ENCODE peak calls at places on chromosomes 16 and 17, in four cellular contexts. Y, E, T and S are unnamed samples. For H3K9me1, the result is how much of the 10 kb centered on the place peaks cover.

GRCh38 chr17:50076591-50077235 is 18.4 kb upstream of the PDK2 start:
- DNase-seq in Y (peak), E (no peak), T (no peak), S (no peak)

GRCh38 chr16:20383106-20384029 is 21.2 kb downstream of the PDILT start:
- DNase-seq in T (peak), Y (peak), E (peak), S (peak)

GRCh38 chr16:77897038-77897437 is 108.7 kb downstream of the VAT1L start:
- DNase-seq in T (no peak), E (peak), Y (no peak), S (no peak)

GRCh38 chr16:22126037-22126558 is 33.8 kb downstream of the VWA3A start:
- DNase-seq in E (no peak), Y (no peak), T (no peak), S (no peak)

GRCh38 chr17:39717660-39718059 is 12.7 kb downstream of the MIEN1 start:
- DNase-seq in T (no peak), Y (no peak), E (no peak), S (no peak)

GRCh38 chr16:12187939-12188673 is 211.6 kb downstream of the SNX29 start:
- DNase-seq in E (no peak), Y (no peak), T (no peak), S (no peak)

GRCh38 chr16:2333772-2334379 is 6.7 kb downstream of the ABCA3 start:
- DNase-seq in T (peak), E (no peak), Y (peak), S (no peak)

GRCh38 chr17:28033972-28034714 is 8.3 kb upstream of the NLK start:
- DNase-seq in T (peak), E (peak), Y (peak), S (peak)

GRCh38 chr16:1150511-1150982 is 2.4 kb upstream of the CACNA1H start:
- DNase-seq in E (peak), T (no peak), Y (peak), S (no peak)

GRCh38 chr17:78774956-78775571 is 7.0 kb downstream of the CYTH1 start:
- DNase-seq in Y (no peak), E (no peak), T (no peak), S (no peak)

GRCh38 chr17:42180922-42181850 is at the start of gene KCNH4:
- DNase-seq in Y (peak), T (peak), E (peak), S (peak)

GRCh38 chr16:180921-181667 is 835 bp downstream of the HBQ1 start:
- DNase-seq in Y (peak), T (peak), E (peak), S (no peak)

GRCh38 chr17:77020973-77021372 is 119.8 kb upstream of the SEC14L1 start:
- DNase-seq in E (no peak), T (no peak), Y (no peak), S (no peak)

GRCh38 chr16:81630632-81631026 is 148.5 kb upstream of the PLCG2 start:
- DNase-seq in E (no peak), Y (no peak), T (no peak), S (no peak)

GRCh38 chr17:43871947-43872690 is 25.1 kb downstream of the CD300LG start:
- DNase-seq in E (no peak), Y (no peak), T (no peak), S (no peak)

GRCh38 chr17:6713130-6713917 is at the start of gene SLC13A5:
- DNase-seq in T (peak), Y (peak), E (no peak), S (no peak)

GRCh38 chr16:84044108-84044488 is 1.5 kb upstream of the SLC38A8 start:
- DNase-seq in E (peak), T (peak), Y (peak), S (no peak)

GRCh38 chr17:77422104-77422782 is 281.5 kb downstream of the SEC14L1 start:
- DNase-seq in E (no peak), Y (no peak), T (no peak), S (peak)

GRCh38 chr17:3697157-3697515 is 1.2 kb upstream of the P2RX5 start:
- DNase-seq in Y (no peak), T (no peak), E (no peak), S (no peak)

GRCh38 chr17:78892062-78892456 is 10.9 kb downstream of the CEP295NL start:
- DNase-seq in Y (no peak), E (no peak), T (no peak), S (no peak)

GRCh38 chr17:81057079-81057730 is 22.3 kb downstream of the BAIAP2 start:
- DNase-seq in E (no peak), Y (peak), T (peak), S (no peak)

GRCh38 chr17:2822358-2822757 is 26.1 kb downstream of the RAP1GAP2 start:
- DNase-seq in E (no peak), Y (no peak), T (no peak), S (no peak)

GRCh38 chr16:56246051-56246817 is 54.9 kb downstream of the GNAO1 start:
- DNase-seq in Y (peak), E (peak), T (no peak), S (peak)

GRCh38 chr17:78256705-78257559 is 25.5 kb downstream of the TMEM235 start:
- DNase-seq in E (no peak), Y (no peak), T (peak), S (no peak)

GRCh38 chr17:39596543-39597267 is 11.0 kb downstream of the NEUROD2 start:
- DNase-seq in Y (no peak), E (no peak), T (no peak), S (no peak)

DNA sequence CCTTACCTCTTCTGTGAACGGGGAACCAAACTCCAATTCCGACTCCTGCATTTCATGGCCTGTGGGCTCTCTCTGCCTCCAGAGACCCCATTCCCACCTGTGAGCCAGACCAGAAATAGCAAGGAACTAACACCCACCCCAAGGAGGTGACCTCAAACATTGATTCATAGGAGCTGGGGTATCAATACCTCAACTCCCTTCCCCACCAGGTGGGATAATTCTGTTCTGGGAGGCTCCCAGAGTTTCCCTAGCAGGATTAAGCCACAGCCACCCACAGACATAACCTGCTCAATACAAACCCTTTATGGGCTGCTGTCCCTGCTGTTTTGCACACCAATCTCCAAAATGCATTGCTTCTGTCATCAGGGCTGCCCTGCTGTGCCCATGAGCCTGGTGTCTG is 59.6 kb upstream of the FOXF1 start:
- DNase-seq in E (no peak), T (no peak), Y (no peak), S (no peak)
- H3K9me1 ChIP-seq in E (under half), T (under half), Y (under half), S (under half)

GRCh38 chr16:63890723-63891122 is 1231.1 kb downstream of the CDH11 start:
- DNase-seq in Y (no peak), T (no peak), E (no peak), S (no peak)

DNA sequence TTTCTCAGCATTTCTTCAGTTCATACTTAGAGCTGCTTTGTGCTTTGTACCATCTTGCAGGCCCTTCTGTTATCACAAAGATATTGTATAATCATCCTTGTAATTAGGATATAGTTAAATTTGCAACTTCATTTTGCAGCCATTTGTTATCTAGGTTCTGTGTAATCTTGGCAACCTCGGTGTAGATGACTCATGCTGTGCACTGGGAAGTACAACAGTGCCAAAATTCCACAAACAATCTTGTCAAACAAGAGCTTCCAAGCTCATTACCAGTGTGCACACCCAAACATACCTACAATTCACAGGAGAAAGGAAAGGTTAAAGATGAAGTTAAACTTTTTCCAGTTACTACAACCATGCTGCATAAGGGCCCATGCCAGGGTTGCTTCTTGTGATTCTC is 1231.8 kb downstream of the CDH11 start:
- DNase-seq in E (peak), Y (no peak), T (peak), S (no peak)
- H3K9me1 ChIP-seq in E (under half), Y (under half), T (under half), S (under half)

DNA sequence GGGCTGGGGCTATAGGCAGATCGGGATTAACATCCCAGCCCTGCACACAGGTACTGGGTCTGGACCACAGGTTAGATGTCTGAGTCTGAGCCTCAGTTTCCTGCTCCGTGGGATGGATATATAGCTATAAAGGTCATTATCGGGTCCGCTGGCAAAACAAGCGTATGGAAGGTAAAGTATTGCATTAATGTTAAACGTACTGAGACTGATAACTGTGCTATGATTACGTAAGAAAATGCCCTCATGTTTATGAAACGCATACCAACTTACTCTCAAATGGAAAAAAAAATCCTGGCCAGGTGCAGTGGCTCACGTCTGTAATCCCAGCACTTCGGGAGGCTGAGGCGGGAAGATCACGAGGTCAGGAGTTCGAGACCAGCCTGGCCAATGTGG is 135.2 kb downstream of the CCDC182 start:
- DNase-seq in Y (no peak), T (no peak), E (no peak), S (no peak)
- H3K9me1 ChIP-seq in Y (under half), T (under half), E (under half), S (under half)

DNA sequence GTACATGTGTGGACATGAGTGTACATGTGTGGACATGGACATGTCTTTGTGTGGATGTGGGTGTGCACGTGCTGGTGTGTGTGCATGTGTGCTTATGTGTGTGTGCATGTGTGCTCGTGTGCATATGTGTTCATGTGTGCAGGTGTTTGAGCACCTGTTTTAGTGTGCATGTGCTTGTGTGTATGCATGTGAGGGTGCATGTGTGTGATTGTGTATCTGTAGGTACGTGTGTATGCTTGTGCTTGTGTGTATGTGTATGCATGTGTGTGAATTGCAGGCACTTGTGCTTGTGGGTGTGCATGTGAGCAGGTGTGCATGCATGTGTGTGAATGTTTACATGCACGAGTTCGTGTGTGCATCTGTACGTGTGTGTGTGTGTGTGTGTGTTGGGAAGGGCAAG is 300.6 kb upstream of the EEF2KMT start:
- DNase-seq in T (no peak), E (no peak), Y (no peak), S (no peak)
- H3K9me1 ChIP-seq in T (under half), E (under half), Y (under half), S (under half)